ENCODE peak calls at places on chromosomes 4 and X, in seven cellular contexts. X, F, B, Y, U, R and D are unnamed samples.

GRCh38 chr4:55866973-55867574 is 13.6 kb downstream of the EXOC1 start:
- DNase-seq in Y (no peak), F (no peak), R (no peak), U (peak), B (peak), X (peak), D (peak)

GRCh38 chrX:334331-334891 is 15.8 kb upstream of the GTPBP6 start:
- DNase-seq in R (no peak), U (no peak), F (no peak), B (no peak), X (no peak), Y (no peak), D (no peak)

GRCh38 chrX:87661761-87662160 is 144.2 kb downstream of the KLHL4 start:
- DNase-seq in F (no peak), B (no peak), Y (no peak), X (no peak), U (no peak), R (no peak), D (no peak)

GRCh38 chr4:5912614-5913019 is 19.7 kb upstream of the CRMP1 start:
- DNase-seq in R (no peak), U (peak), Y (no peak), B (no peak), F (no peak), X (no peak), D (peak)

GRCh38 chrX:41097326-41097725 is 12.1 kb downstream of the USP9X start:
- DNase-seq in B (no peak), X (no peak), F (no peak), Y (no peak), U (no peak), R (no peak), D (no peak)

GRCh38 chr4:1023241-1023640 is 11.8 kb downstream of the FGFRL1 start:
- DNase-seq in R (no peak), X (no peak), Y (no peak), B (no peak), F (no peak), U (no peak), D (no peak)

GRCh38 chr4:150145090-150145949 is 67.1 kb downstream of the DCLK2 start:
- DNase-seq in X (peak), R (no peak), Y (no peak), U (no peak), F (no peak), B (peak), D (no peak)

GRCh38 chr4:25654031-25654970 is 1.4 kb upstream of the SLC34A2 start:
- DNase-seq in U (no peak), B (peak), Y (no peak), F (no peak), X (no peak), R (no peak), D (no peak)

GRCh38 chrX:16826207-16826606 is 39.9 kb downstream of the TXLNG start:
- DNase-seq in F (no peak), X (peak), R (no peak), B (peak), Y (no peak), U (peak), D (peak)

GRCh38 chr4:158814636-158815035 is 45.8 kb downstream of the FNIP2 start:
- DNase-seq in R (no peak), F (no peak), B (peak), X (no peak), Y (no peak), U (no peak), D (no peak)